ENCODE peak calls at places on chromosomes 5 and 9, in ten cellular contexts. A is heart left ventricle; E is NCI-H774; Y is right cardiac atrium; V is activated T-cell treated with anti-CD3 and anti-CD28 coated beads, Interleukin-2, amount 50 U/mL, for 24 hours; S is HCEC 1CT; F is OCI-LY7; O is H7; I is naive thymus-derived CD4-positive, alpha-beta T cell; J is T1000. K is an unnamed sample.

GRCh38 chr5:16418471-16418922 is 47.1 kb downstream of the ZNF622 start:
- DNase-seq in A (peak), V (no peak), I (no peak), S (no peak), Y (peak), F (no peak), E (no peak), J (no peak), O (no peak), K (no peak)

GRCh38 chr5:13427859-13428557 is 516.5 kb downstream of the DNAH5 start:
- DNase-seq in S (no peak), J (no peak), I (no peak), A (no peak), E (no peak), O (no peak), V (no peak), Y (no peak), F (no peak), K (no peak)

GRCh38 chr5:68749076-68749475 is 344.7 kb upstream of the SLC30A5 start:
- DNase-seq in O (no peak), E (no peak), F (no peak), S (no peak), Y (no peak), I (no peak), V (no peak), A (no peak), J (no peak), K (no peak)

GRCh38 chr9:105157178-105157583 is 87.3 kb upstream of the SLC44A1 start:
- DNase-seq in J (no peak), I (peak), F (peak), S (peak), A (peak), O (peak), E (peak), Y (peak), V (peak), K (peak)

GRCh38 chr5:126998201-126998631 is 32.1 kb downstream of the MARCHF3 start:
- DNase-seq in I (no peak), F (peak), O (no peak), S (peak), J (no peak), E (peak), A (no peak), V (no peak), Y (no peak), K (no peak)

GRCh38 chr9:116959775-116960174 is 272.7 kb downstream of the TRIM32 start:
- DNase-seq in S (no peak), I (no peak), F (no peak), J (no peak), E (no peak), V (no peak), A (no peak), O (no peak), Y (peak), K (peak)

GRCh38 chr9:27599102-27599501 is 25.8 kb upstream of the C9orf72 start:
- DNase-seq in S (no peak), F (no peak), I (no peak), Y (no peak), A (no peak), O (no peak), E (no peak), V (no peak), J (no peak), K (no peak)

GRCh38 chr5:159459132-159459627 is 128.9 kb upstream of the IL12B start:
- DNase-seq in A (no peak), E (no peak), J (no peak), Y (no peak), F (no peak), O (no peak), V (no peak), I (no peak), S (no peak), K (no peak)

GRCh38 chr9:121286973-121287721 is 19.2 kb downstream of the GSN start:
- DNase-seq in J (peak), I (no peak), Y (peak), V (peak), F (no peak), O (peak), E (peak), A (peak), S (peak), K (no peak)

GRCh38 chr5:13695076-13695712 is 249.3 kb downstream of the DNAH5 start:
- DNase-seq in S (no peak), O (no peak), F (no peak), J (no peak), Y (no peak), E (no peak), V (no peak), A (no peak), I (no peak), K (no peak)

GRCh38 chr5:172437445-172438303 is 16.7 kb downstream of the SH3PXD2B start:
- DNase-seq in E (peak), S (no peak), V (no peak), J (peak), F (no peak), O (no peak), I (no peak), Y (peak), A (peak), K (no peak)

GRCh38 chr5:151155149-151155776 is 2.3 kb downstream of the ANXA6 start:
- DNase-seq in V (peak), I (peak), J (no peak), O (no peak), F (peak), E (no peak), Y (no peak), A (no peak), S (peak), K (peak)

GRCh38 chr5:124546643-124547042 is 199.8 kb downstream of the ZNF608 start:
- DNase-seq in E (no peak), J (no peak), A (no peak), F (peak), V (no peak), O (peak), Y (no peak), I (no peak), S (peak), K (no peak)

GRCh38 chr9:16100596-16101091 is 547.8 kb downstream of the CCDC171 start:
- DNase-seq in S (peak), J (no peak), I (no peak), V (no peak), F (no peak), O (peak), E (no peak), Y (peak), A (peak), K (no peak)

GRCh38 chr5:137141779-137142178 is 357.3 kb downstream of the SPOCK1 start:
- DNase-seq in J (no peak), Y (no peak), F (no peak), S (no peak), V (no peak), A (no peak), I (no peak), E (no peak), O (no peak), K (no peak)

GRCh38 chr5:115435776-115436712 is 108.5 kb downstream of the FEM1C start:
- DNase-seq in S (peak), J (no peak), O (no peak), A (no peak), F (no peak), V (no peak), E (no peak), Y (no peak), I (no peak), K (no peak)

GRCh38 chr5:74866653-74867162 is 521 bp upstream of the FAM169A start:
- DNase-seq in E (no peak), O (peak), V (no peak), F (no peak), A (no peak), S (no peak), I (peak), Y (no peak), J (no peak), K (no peak)

GRCh38 chr5:163094492-163095180 is 342.8 kb upstream of the CCNG1 start:
- DNase-seq in I (no peak), J (no peak), V (no peak), E (no peak), Y (no peak), A (no peak), S (no peak), O (no peak), F (peak), K (no peak)

GRCh38 chr9:110599468-110599867 is 19.9 kb upstream of the SVEP1 start:
- DNase-seq in S (no peak), F (no peak), A (no peak), O (no peak), Y (peak), I (no peak), V (no peak), J (no peak), E (no peak), K (no peak)

GRCh38 chr9:129850821-129851540 is 15.7 kb downstream of the USP20 start:
- DNase-seq in Y (no peak), O (no peak), I (no peak), S (no peak), A (no peak), E (no peak), F (no peak), V (no peak), J (no peak), K (no peak)

GRCh38 chr9:87894998-87895625 is 12.4 kb downstream of the SPATA31E1 start:
- DNase-seq in Y (no peak), O (peak), F (no peak), E (no peak), V (no peak), I (no peak), S (no peak), J (no peak), A (no peak), K (no peak)

GRCh38 chr5:169415948-169416347 is 115.0 kb upstream of the SLIT3 start:
- DNase-seq in A (no peak), V (no peak), E (no peak), F (no peak), Y (peak), O (no peak), I (no peak), J (no peak), S (no peak), K (no peak)

GRCh38 chr5:1515921-1516571 is 7.7 kb downstream of the LPCAT1 start:
- DNase-seq in O (peak), I (no peak), V (peak), J (no peak), Y (no peak), F (no peak), S (peak), E (no peak), A (no peak), K (no peak)

GRCh38 chr5:90613918-90614504 is 55.4 kb downstream of the ADGRV1 start:
- DNase-seq in I (no peak), V (no peak), E (no peak), O (no peak), J (no peak), Y (no peak), S (no peak), A (no peak), F (no peak), K (no peak)